ENCODE peak calls at places on chromosomes 16 and 17, in seven cellular contexts. R is neural progenitor cell, C is AML-193, I is BJ, P is brain microvascular endothelial cell, T is T-cell, A is HuH-7. Y is an unnamed sample.

GRCh38 chr17:9334536-9335446 is 240.8 kb downstream of the STX8 start:
- DNase-seq in R (no peak), C (no peak), A (no peak), P (no peak), I (no peak), T (no peak), Y (no peak)

GRCh38 chr16:56673916-56674315 is 4.3 kb downstream of the MT1H start:
- DNase-seq in I (no peak), T (no peak), R (peak), P (no peak), C (peak), A (no peak), Y (no peak)

GRCh38 chr17:9576521-9577401 is at the start of gene CFAP52:
- DNase-seq in A (peak), C (peak), R (peak), P (peak), T (peak), I (no peak), Y (peak)

GRCh38 chr16:29687755-29688154 is 8.8 kb downstream of the QPRT start:
- DNase-seq in A (no peak), I (no peak), T (no peak), C (no peak), P (no peak), R (no peak), Y (no peak)

GRCh38 chr16:85900031-85900792 is 1.2 kb downstream of the IRF8 start:
- DNase-seq in T (no peak), P (no peak), A (no peak), R (no peak), I (no peak), C (no peak), Y (no peak)

GRCh38 chr16:85350973-85351372 is 238.7 kb upstream of the CIBAR2 start:
- DNase-seq in A (no peak), T (no peak), R (no peak), I (peak), P (peak), C (no peak), Y (peak)

GRCh38 chr17:7559307-7560171 is 989 bp downstream of the TNFSF13 start:
- DNase-seq in R (no peak), C (no peak), A (no peak), P (no peak), T (no peak), I (no peak), Y (no peak)

GRCh38 chr17:27854163-27854562 is 39.0 kb downstream of the LYRM9 start:
- DNase-seq in C (no peak), I (no peak), R (no peak), T (no peak), P (no peak), A (no peak), Y (no peak)

GRCh38 chr16:57614546-57615343 is 13.7 kb upstream of the ADGRG1 start:
- DNase-seq in R (no peak), I (no peak), C (no peak), P (no peak), A (no peak), T (no peak), Y (no peak)

GRCh38 chr17:35210741-35211140 is 16.5 kb upstream of the SLC35G3 start:
- DNase-seq in P (no peak), A (no peak), T (peak), C (no peak), R (no peak), I (no peak), Y (no peak)

GRCh38 chr17:45433136-45433535 is 466 bp upstream of the ARHGAP27 start:
- DNase-seq in R (no peak), P (no peak), I (no peak), C (no peak), T (no peak), A (no peak), Y (no peak)

GRCh38 chr16:21302898-21303528 is 24.9 kb upstream of the CRYM start:
- DNase-seq in A (no peak), R (no peak), C (no peak), I (peak), T (no peak), P (peak), Y (no peak)

GRCh38 chr17:73657473-73658116 is 13.3 kb upstream of the SDK2 start:
- DNase-seq in P (no peak), C (no peak), A (peak), T (no peak), R (peak), I (no peak), Y (peak)

GRCh38 chr16:58475220-58475619 is 24.7 kb upstream of the NDRG4 start:
- DNase-seq in P (no peak), A (no peak), T (no peak), C (no peak), R (no peak), I (no peak), Y (no peak)

GRCh38 chr17:4167786-4168185 is 24.8 kb downstream of the CYB5D2 start:
- DNase-seq in T (peak), R (no peak), A (no peak), C (no peak), I (no peak), P (no peak), Y (no peak)

GRCh38 chr17:82446124-82446523 is 4.4 kb downstream of the CYBC1 start:
- DNase-seq in A (no peak), T (no peak), I (no peak), P (no peak), C (no peak), R (no peak), Y (no peak)

GRCh38 chr17:76089680-76090516 is 10.9 kb downstream of the ZACN start:
- DNase-seq in R (no peak), C (no peak), I (no peak), A (no peak), P (no peak), T (no peak), Y (no peak)

GRCh38 chr16:19708498-19709205 is 9.4 kb downstream of the KNOP1 start:
- DNase-seq in T (no peak), P (no peak), C (no peak), R (no peak), A (no peak), I (no peak), Y (no peak)

GRCh38 chr17:48513653-48514482 is 16.9 kb downstream of the HOXB1 start:
- DNase-seq in R (no peak), T (no peak), P (no peak), I (no peak), C (no peak), A (no peak), Y (no peak)

GRCh38 chr17:10042589-10043244 is 137.6 kb upstream of the RCVRN start:
- DNase-seq in P (no peak), C (no peak), T (no peak), I (no peak), A (no peak), R (no peak), Y (no peak)

GRCh38 chr17:29195465-29196081 is 15.4 kb upstream of the MYO18A start:
- DNase-seq in A (no peak), I (no peak), C (peak), T (no peak), P (no peak), R (no peak), Y (no peak)

GRCh38 chr17:39064374-39064773 is 87.1 kb downstream of the PLXDC1 start:
- DNase-seq in A (no peak), I (peak), P (peak), T (no peak), R (no peak), C (no peak), Y (no peak)

GRCh38 chr17:82334204-82334621 is 647 bp upstream of the SECTM1 start:
- DNase-seq in I (no peak), P (no peak), A (no peak), R (no peak), T (no peak), C (no peak), Y (no peak)

GRCh38 chr16:29680180-29680598 is 1.2 kb downstream of the QPRT start:
- DNase-seq in I (no peak), R (no peak), P (no peak), C (no peak), T (no peak), A (no peak), Y (no peak)

GRCh38 chr17:64455993-64456885 is 7.3 kb downstream of the MILR1 start:
- DNase-seq in R (no peak), T (no peak), A (no peak), P (no peak), C (peak), I (no peak), Y (no peak)

GRCh38 chr16:12260119-12260646 is 283.6 kb downstream of the SNX29 start:
- DNase-seq in R (no peak), P (no peak), T (no peak), I (no peak), A (no peak), C (no peak), Y (no peak)

GRCh38 chr17:49200423-49201083 is 9.8 kb downstream of the GNGT2 start:
- DNase-seq in I (no peak), A (no peak), C (no peak), R (no peak), T (no peak), P (no peak), Y (no peak)

GRCh38 chr17:82217530-82218204 is 5.0 kb upstream of the CCDC57 start:
- DNase-seq in T (no peak), I (peak), C (peak), A (no peak), R (no peak), P (peak), Y (peak)

GRCh38 chr17:81395600-81396277 is 482 bp downstream of the BAHCC1 start:
- DNase-seq in I (no peak), T (no peak), P (no peak), A (no peak), R (peak), C (no peak), Y (no peak)